ENCODE peak calls at places on chromosomes 16 and 17, in six cellular contexts. V is GM23338, C is PC-3, T is OCI-LY7, Z is SK-N-SH, H is hepatocyte. S is an unnamed sample. For H3K9me2, the result is how much of the 10 kb centered on the place peaks cover.

GRCh38 chr17:8476741-8477140 is 41.1 kb downstream of the NDEL1 start:
- DNase-seq in V (no peak), C (no peak), T (no peak), Z (no peak), H (no peak), S (no peak)

GRCh38 chr17:31393749-31394146 is 2.3 kb downstream of the RAB11FIP4 start:
- DNase-seq in V (no peak), C (no peak), T (no peak), Z (no peak), H (no peak), S (no peak)

GRCh38 chr16:66406534-66407368 is 20.3 kb upstream of the BEAN1 start:
- DNase-seq in V (peak), C (peak), T (peak), Z (peak), H (peak), S (peak)

GRCh38 chr17:17519886-17520285 is 23.7 kb upstream of the RASD1 start:
- DNase-seq in V (no peak), C (no peak), T (no peak), Z (no peak), H (no peak), S (no peak)

GRCh38 chr17:45242015-45242414 is 19.9 kb downstream of the SPATA32 start:
- DNase-seq in V (no peak), C (no peak), T (no peak), Z (no peak), H (no peak), S (no peak)

GRCh38 chr16:84840687-84841627 is 21.2 kb downstream of the CRISPLD2 start:
- DNase-seq in V (no peak), C (no peak), T (no peak), Z (peak), H (no peak), S (no peak)

GRCh38 chr16:49788505-49788904 is 67.4 kb downstream of the ZNF423 start:
- DNase-seq in V (no peak), C (no peak), T (no peak), Z (no peak), H (no peak), S (no peak)

GRCh38 chr17:82151106-82151957 is 53.3 kb upstream of the FASN start:
- DNase-seq in V (no peak), C (no peak), T (no peak), Z (peak), H (no peak), S (no peak)

GRCh38 chr17:5422505-5422904 is 2.5 kb downstream of the RPAIN start:
- DNase-seq in V (no peak), C (peak), T (no peak), Z (no peak), H (no peak), S (no peak)

GRCh38 chr17:31532526-31532925 is 141.1 kb downstream of the RAB11FIP4 start:
- DNase-seq in V (no peak), C (no peak), T (no peak), Z (no peak), H (no peak), S (no peak)

GRCh38 chr17:3893003-3893719 is at the start of gene CAMKK1:
- DNase-seq in V (peak), C (peak), T (peak), Z (peak), H (peak), S (peak)

GRCh38 chr16:3187798-3188674 is at the start of gene OR1F1:
- DNase-seq in V (peak), C (no peak), T (no peak), Z (peak), H (no peak), S (peak)

GRCh38 chr16:89201467-89202377 is 1.4 kb upstream of the SLC22A31 start:
- DNase-seq in V (peak), C (peak), T (peak), Z (peak), H (peak), S (peak)

GRCh38 chr16:82834156-82834758 is 207.5 kb downstream of the CDH13 start:
- DNase-seq in V (peak), C (no peak), T (no peak), Z (no peak), H (no peak), S (no peak)

GRCh38 chr17:8288336-8289102 is at the start of gene RANGRF:
- DNase-seq in V (peak), C (peak), T (peak), Z (peak), H (peak), S (peak)

GRCh38 chr16:777826-778225 is 10.4 kb downstream of the RPUSD1 start:
- DNase-seq in V (no peak), C (peak), T (no peak), Z (no peak), H (no peak), S (no peak)

GRCh38 chr17:78184868-78185267 is 2.0 kb downstream of the TK1 start:
- DNase-seq in V (no peak), C (no peak), T (no peak), Z (no peak), H (no peak), S (no peak)

GRCh38 chr17:37273419-37274051 is 102.2 kb upstream of the C17orf78 start:
- DNase-seq in V (peak), C (no peak), T (no peak), Z (peak), H (peak), S (no peak)

GRCh38 chr17:7742729-7743128 is 25.2 kb downstream of the DNAH2 start:
- DNase-seq in V (no peak), C (no peak), T (no peak), Z (no peak), H (no peak), S (no peak)

GRCh38 chr16:81551141-81551808 is 106.7 kb downstream of the CMIP start:
- DNase-seq in V (no peak), C (peak), T (no peak), Z (peak), H (no peak), S (no peak)

GRCh38 chr17:12887088-12887487 is 97.8 kb downstream of the ARHGAP44 start:
- DNase-seq in V (no peak), C (no peak), T (no peak), Z (no peak), H (no peak), S (no peak)

GRCh38 chr16:20675488-20676267 is 21.8 kb downstream of the ACSM1 start:
- DNase-seq in V (peak), C (peak), T (no peak), Z (no peak), H (peak), S (peak)

GRCh38 chr16:66935319-66936011 is at the start of gene CES2:
- DNase-seq in V (peak), C (peak), T (no peak), Z (peak), H (peak), S (peak)

GRCh38 chr16:11354733-11355574 is 9.7 kb downstream of the RMI2 start:
- DNase-seq in V (no peak), C (no peak), T (peak), Z (no peak), H (no peak), S (no peak)

GRCh38 chr17:18910881-18911280 is 41.1 kb upstream of the SLC5A10 start:
- DNase-seq in V (no peak), C (no peak), T (no peak), Z (no peak), H (no peak), S (no peak)

GRCh38 chr17:7982171-7982570 is 20.2 kb upstream of the GUCY2D start:
- DNase-seq in V (no peak), C (peak), T (no peak), Z (no peak), H (no peak), S (peak)

GRCh38 chr17:77541995-77542394 is 401.2 kb downstream of the SEC14L1 start:
- DNase-seq in V (no peak), C (no peak), T (no peak), Z (no peak), H (peak), S (no peak)

GRCh38 chr17:248337-249235 is 67.1 kb upstream of the DOC2B start:
- DNase-seq in V (no peak), C (no peak), T (no peak), Z (no peak), H (no peak), S (no peak)

GRCh38 chr16:11379420-11379819 is 34.2 kb downstream of the RMI2 start:
- DNase-seq in V (no peak), C (peak), T (no peak), Z (no peak), H (no peak), S (peak)

GRCh38 chr17:19238167-19238505 is 970 bp downstream of the EPN2 start:
- DNase-seq in V (peak), C (peak), T (peak), Z (peak), H (peak), S (no peak)

GRCh38 chr16:84985079-84986065 is 26.0 kb downstream of the ZDHHC7 start:
- DNase-seq in V (no peak), C (peak), T (no peak), Z (no peak), H (no peak), S (peak)

GRCh38 chr17:30378191-30378796 is 433 bp upstream of the CPD start:
- DNase-seq in V (peak), C (no peak), T (peak), Z (peak), H (peak), S (no peak)

GRCh38 chr17:41773190-41773588 is 13.3 kb downstream of the JUP start:
- DNase-seq in V (peak), C (peak), T (no peak), Z (peak), H (peak), S (peak)

GRCh38 chr17:75773808-75774470 is 8.9 kb upstream of the GALK1 start:
- DNase-seq in V (peak), C (no peak), T (no peak), Z (peak), H (peak), S (no peak)

GRCh38 chr17:4161560-4162221 is 18.7 kb downstream of the CYB5D2 start:
- DNase-seq in V (peak), C (peak), T (no peak), Z (peak), H (no peak), S (peak)

GRCh38 chr17:45334701-45335677 is 18.2 kb upstream of the MAP3K14 start:
- DNase-seq in V (no peak), C (no peak), T (no peak), Z (no peak), H (no peak), S (no peak)

GRCh38 chr17:76567634-76568432 is 17.8 kb downstream of the ST6GALNAC2 start:
- DNase-seq in V (peak), C (peak), T (peak), Z (peak), H (peak), S (no peak)

GRCh38 chr16:48914070-48914469 is 304.1 kb upstream of the N4BP1 start:
- DNase-seq in V (peak), C (no peak), T (no peak), Z (no peak), H (no peak), S (no peak)

GRCh38 chr17:80457236-80457856 is 19.1 kb downstream of the NPTX1 start:
- DNase-seq in V (no peak), C (peak), T (no peak), Z (no peak), H (no peak), S (peak)

GRCh38 chr16:12271006-12271405 is 294.5 kb downstream of the SNX29 start:
- DNase-seq in V (peak), C (peak), T (peak), Z (no peak), H (peak), S (no peak)

DNA sequence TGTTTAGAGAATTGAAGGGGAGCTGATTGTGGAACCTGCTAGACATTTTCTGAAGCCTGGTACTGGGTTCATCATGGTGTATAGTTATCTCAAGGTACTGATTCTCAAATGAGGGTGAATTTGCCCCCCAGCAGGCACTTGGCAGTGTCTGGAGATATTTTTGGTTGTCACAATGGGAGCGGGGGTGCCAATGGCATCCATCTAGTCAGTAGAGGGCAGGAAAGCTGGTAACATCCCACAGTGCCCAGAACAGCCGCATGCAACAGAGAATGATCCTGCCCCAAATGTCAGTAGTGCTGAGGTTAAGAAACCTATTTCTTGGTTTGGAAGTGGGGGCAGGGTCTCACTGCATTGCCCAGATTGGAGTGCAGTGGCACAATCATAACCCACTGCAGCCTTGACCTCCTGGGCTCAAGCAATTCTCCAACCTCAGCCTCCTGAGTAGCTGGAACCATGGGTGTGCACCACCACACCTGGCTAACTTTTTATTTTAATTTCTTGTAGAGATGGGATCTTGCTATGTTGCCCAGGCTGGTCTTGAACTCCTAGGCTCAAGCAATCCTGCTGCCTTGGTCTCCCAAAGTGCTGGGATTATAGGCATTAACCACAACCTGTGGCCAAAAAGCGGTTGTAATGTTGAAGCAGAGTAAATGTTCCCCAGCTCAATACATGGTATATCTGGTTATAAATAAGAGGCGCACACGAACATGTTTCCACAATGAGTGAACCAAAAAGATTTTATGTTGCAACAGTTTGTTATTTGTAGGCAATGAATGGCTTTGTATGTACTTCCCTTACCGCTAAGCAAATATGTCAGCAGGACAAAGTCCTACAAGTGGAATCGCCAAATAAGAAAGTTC is 46.4 kb upstream of the EEF2KMT start:
- DNase-seq in V (no peak), C (no peak), T (no peak), Z (no peak), H (no peak), S (no peak)
- H3K9me2 ChIP-seq in V (under half), C (under half), T (under half), Z (under half), H (under half), S (under half)

DNA sequence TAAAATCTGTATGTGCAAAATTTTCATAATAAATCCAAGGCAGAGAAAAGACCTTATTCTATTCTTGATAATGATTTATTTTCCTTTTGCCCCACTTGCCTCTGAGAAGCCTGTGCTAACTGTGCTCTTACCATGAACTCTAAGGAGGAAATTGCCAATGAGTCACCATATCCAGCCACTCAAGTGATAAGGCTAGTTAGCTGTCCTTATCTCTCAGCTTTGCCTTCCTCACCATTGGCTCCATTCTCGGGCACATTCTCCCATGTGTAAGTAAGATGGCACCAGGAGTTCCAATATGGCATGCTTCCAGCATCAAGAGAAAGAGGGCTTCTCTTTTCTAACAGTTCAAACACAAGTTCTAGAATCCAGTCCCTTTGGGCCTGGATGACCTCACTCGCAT is 142.4 kb downstream of the TOX3 start:
- DNase-seq in V (no peak), C (no peak), T (no peak), Z (no peak), H (peak), S (no peak)
- H3K9me2 ChIP-seq in V (under half), C (under half), T (under half), Z (under half), H (under half), S (under half)

GRCh38 chr16:8727084-8727590 is 52.7 kb downstream of the ABAT start:
- DNase-seq in V (no peak), C (no peak), T (no peak), Z (no peak), H (no peak), S (no peak)
- H3K9me2 ChIP-seq in V (under half), C (under half), T (under half), Z (under half), H (under half), S (under half)

GRCh38 chr17:1727258-1727789 is 2.8 kb downstream of the WDR81 start:
- DNase-seq in V (no peak), C (no peak), T (no peak), Z (no peak), H (peak), S (no peak)

GRCh38 chr17:1725642-1726511 is 1.4 kb downstream of the WDR81 start:
- DNase-seq in V (no peak), C (no peak), T (no peak), Z (peak), H (no peak), S (no peak)

GRCh38 chr17:1727876-1728630 is 3.5 kb downstream of the WDR81 start:
- DNase-seq in V (no peak), C (no peak), T (no peak), Z (peak), H (no peak), S (no peak)

GRCh38 chr17:1724869-1725641 is 551 bp downstream of the WDR81 start:
- DNase-seq in V (peak), C (no peak), T (no peak), Z (peak), H (no peak), S (no peak)

GRCh38 chr17:1726626-1727257 is 2.2 kb downstream of the WDR81 start:
- DNase-seq in V (no peak), C (no peak), T (no peak), Z (no peak), H (no peak), S (no peak)
- H3K9me2 ChIP-seq in V (under half), C (under half), T (under half), Z (under half), H (under half), S (under half)

GRCh38 chr17:35493040-35493439 is 44.4 kb downstream of the SLFN12L start:
- DNase-seq in V (peak), C (no peak), T (no peak), Z (no peak), H (no peak), S (no peak)

GRCh38 chr17:35496470-35497290 is 40.8 kb downstream of the SLFN12L start:
- DNase-seq in V (peak), C (no peak), T (no peak), Z (no peak), H (no peak), S (no peak)

GRCh38 chr17:35499548-35499947 is 37.9 kb downstream of the SLFN12L start:
- DNase-seq in V (no peak), C (no peak), T (no peak), Z (no peak), H (no peak), S (no peak)

DNA sequence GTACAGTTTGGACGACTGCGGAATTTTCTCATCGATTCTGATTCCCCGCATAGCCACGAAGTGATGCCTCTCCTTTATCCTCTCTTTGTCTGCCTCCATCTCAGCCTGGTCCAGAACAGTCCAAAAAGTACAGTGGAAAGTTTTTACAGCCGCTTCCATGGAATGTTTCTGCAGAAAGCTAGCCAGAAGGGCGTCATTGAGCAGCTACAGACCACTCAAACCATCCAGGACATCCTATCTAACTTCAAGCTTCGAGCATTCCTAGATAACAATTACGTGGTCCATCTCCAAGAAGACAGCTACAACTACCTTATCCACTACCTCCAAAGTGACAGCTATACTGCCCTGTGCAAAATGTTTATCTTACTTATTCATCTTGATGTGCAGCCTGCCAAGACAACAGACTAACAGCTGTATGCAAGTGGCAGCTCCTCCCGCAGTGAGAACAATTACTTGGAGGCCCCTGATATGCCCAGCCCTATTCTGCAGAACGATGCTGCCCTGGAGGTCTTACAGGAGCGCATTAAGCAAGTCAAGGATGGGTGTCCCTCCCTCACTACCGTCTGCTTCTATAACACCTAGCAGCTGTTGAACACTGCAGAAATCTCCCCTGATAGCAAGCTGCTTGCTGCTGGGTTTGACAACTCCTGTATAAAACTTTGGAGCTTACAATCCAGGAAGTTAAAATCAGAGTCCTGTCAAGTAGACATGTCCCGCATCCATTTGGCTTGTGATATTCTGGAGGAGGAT is 38.9 kb downstream of the SLFN12L start:
- DNase-seq in V (peak), C (no peak), T (no peak), Z (no peak), H (no peak), S (no peak)
- H3K9me2 ChIP-seq in V (under half), C (under half), T (under half), Z (under half), H (under half), S (under half)

GRCh38 chr16:15599303-15600070 is 43.5 kb downstream of the MARF1 start:
- DNase-seq in V (no peak), C (peak), T (no peak), Z (no peak), H (no peak), S (no peak)
- H3K9me2 ChIP-seq in V (under half), C (under half), T (under half), Z (under half), H (under half), S (under half)

GRCh38 chr17:42845556-42845917 is 1.2 kb downstream of the AOC2 start:
- DNase-seq in V (no peak), C (no peak), T (no peak), Z (no peak), H (no peak), S (no peak)
- H3K9me2 ChIP-seq in V (under half), C (under half), T (under half), Z (under half), H (under half), S (under half)

GRCh38 chr16:16150117-16150877 is 73.0 kb downstream of the ABCC6 start:
- DNase-seq in V (peak), C (no peak), T (no peak), Z (peak), H (peak), S (no peak)

GRCh38 chr16:16150878-16151152 is 72.5 kb downstream of the ABCC6 start:
- DNase-seq in V (no peak), C (no peak), T (no peak), Z (no peak), H (no peak), S (no peak)

GRCh38 chr16:16149710-16150116 is 73.6 kb downstream of the ABCC6 start:
- DNase-seq in V (no peak), C (no peak), T (no peak), Z (no peak), H (no peak), S (no peak)

GRCh38 chr16:16147316-16147999 is 75.8 kb downstream of the ABCC6 start:
- DNase-seq in V (no peak), C (no peak), T (no peak), Z (no peak), H (no peak), S (no peak)

GRCh38 chr16:16148755-16149154 is 74.5 kb downstream of the ABCC6 start:
- DNase-seq in V (no peak), C (no peak), T (no peak), Z (no peak), H (no peak), S (no peak)
- H3K9me2 ChIP-seq in V (under half), C (under half), T (under half), Z (under half), H (under half), S (under half)

GRCh38 chr17:43952724-43953666 is 745 bp downstream of the PYY start:
- DNase-seq in V (peak), C (no peak), T (no peak), Z (no peak), H (no peak), S (no peak)
- H3K9me2 ChIP-seq in V (under half), C (under half), T (under half), Z (under half), H (under half), S (under half)